ENCODE peak calls at places on chromosomes 5 and 9, in seven cellular contexts. One of them, this sample, is unnamed.

GRCh38 chr9:100112677-100113336 is 13.8 kb downstream of the INVS start:
- DNase-seq in HCT116: no peak
- DNase-seq in GM12878: no peak
- DNase-seq in H1: no peak
- DNase-seq in K562: no peak
- DNase-seq in HepG2: no peak
- DNase-seq in SK-N-SH: no peak
- DNase-seq in this sample: no peak

GRCh38 chr5:31347558-31347905 is 154.0 kb downstream of the CDH6 start:
- DNase-seq in HCT116: no peak
- DNase-seq in GM12878: no peak
- DNase-seq in H1: no peak
- DNase-seq in K562: no peak
- DNase-seq in HepG2: no peak
- DNase-seq in SK-N-SH: no peak
- DNase-seq in this sample: no peak

GRCh38 chr5:137466888-137467287 is 32.2 kb downstream of the SPOCK1 start:
- DNase-seq in HCT116: no peak
- DNase-seq in GM12878: no peak
- DNase-seq in H1: no peak
- DNase-seq in K562: no peak
- DNase-seq in HepG2: no peak
- DNase-seq in SK-N-SH: no peak
- DNase-seq in this sample: no peak

GRCh38 chr5:135050244-135050767 is 16.3 kb upstream of the PITX1 start:
- DNase-seq in HCT116: no peak
- DNase-seq in GM12878: no peak
- DNase-seq in H1: no peak
- DNase-seq in K562: no peak
- DNase-seq in HepG2: no peak
- DNase-seq in SK-N-SH: peak
- DNase-seq in this sample: no peak

GRCh38 chr5:83608122-83608521 is 112.5 kb downstream of the HAPLN1 start:
- DNase-seq in HCT116: peak
- DNase-seq in GM12878: no peak
- DNase-seq in H1: peak
- DNase-seq in K562: peak
- DNase-seq in HepG2: peak
- DNase-seq in SK-N-SH: peak
- DNase-seq in this sample: peak

GRCh38 chr5:43034591-43034968 is 5.5 kb downstream of the ANXA2R start:
- DNase-seq in HCT116: no peak
- DNase-seq in GM12878: no peak
- DNase-seq in H1: no peak
- DNase-seq in K562: no peak
- DNase-seq in HepG2: no peak
- DNase-seq in SK-N-SH: no peak
- DNase-seq in this sample: peak

GRCh38 chr5:96235008-96235910 is 197.8 kb downstream of the PCSK1 start:
- DNase-seq in HCT116: no peak
- DNase-seq in GM12878: no peak
- DNase-seq in H1: no peak
- DNase-seq in K562: no peak
- DNase-seq in HepG2: no peak
- DNase-seq in SK-N-SH: no peak
- DNase-seq in this sample: no peak

GRCh38 chr9:27714388-27714787 is 141.1 kb upstream of the C9orf72 start:
- DNase-seq in HCT116: no peak
- DNase-seq in GM12878: no peak
- DNase-seq in H1: no peak
- DNase-seq in K562: no peak
- DNase-seq in HepG2: no peak
- DNase-seq in SK-N-SH: peak
- DNase-seq in this sample: no peak

GRCh38 chr5:199821-200645 is 8.7 kb downstream of the LRRC14B start:
- DNase-seq in HCT116: no peak
- DNase-seq in GM12878: no peak
- DNase-seq in H1: no peak
- DNase-seq in K562: no peak
- DNase-seq in HepG2: no peak
- DNase-seq in SK-N-SH: no peak
- DNase-seq in this sample: no peak

GRCh38 chr9:120971938-120972337 is 45.3 kb upstream of the TRAF1 start:
- DNase-seq in HCT116: no peak
- DNase-seq in GM12878: no peak
- DNase-seq in H1: no peak
- DNase-seq in K562: no peak
- DNase-seq in HepG2: no peak
- DNase-seq in SK-N-SH: no peak
- DNase-seq in this sample: no peak

GRCh38 chr9:106893088-106893487 is 30.1 kb downstream of the ZNF462 start:
- DNase-seq in HCT116: peak
- DNase-seq in GM12878: no peak
- DNase-seq in H1: no peak
- DNase-seq in K562: no peak
- DNase-seq in HepG2: no peak
- DNase-seq in SK-N-SH: no peak
- DNase-seq in this sample: peak

GRCh38 chr5:55997742-55998351 is 3.1 kb upstream of the IL6ST start:
- DNase-seq in HCT116: no peak
- DNase-seq in GM12878: no peak
- DNase-seq in H1: no peak
- DNase-seq in K562: peak
- DNase-seq in HepG2: no peak
- DNase-seq in SK-N-SH: no peak
- DNase-seq in this sample: peak

GRCh38 chr5:6475626-6476312 is 27.1 kb downstream of the UBE2QL1 start:
- DNase-seq in HCT116: no peak
- DNase-seq in GM12878: no peak
- DNase-seq in H1: peak
- DNase-seq in K562: peak
- DNase-seq in HepG2: no peak
- DNase-seq in SK-N-SH: no peak
- DNase-seq in this sample: no peak

GRCh38 chr5:179802207-179802883 is 4.3 kb downstream of the MGAT4B start:
- DNase-seq in HCT116: no peak
- DNase-seq in GM12878: no peak
- DNase-seq in H1: no peak
- DNase-seq in K562: no peak
- DNase-seq in HepG2: no peak
- DNase-seq in SK-N-SH: no peak
- DNase-seq in this sample: no peak

DNA sequence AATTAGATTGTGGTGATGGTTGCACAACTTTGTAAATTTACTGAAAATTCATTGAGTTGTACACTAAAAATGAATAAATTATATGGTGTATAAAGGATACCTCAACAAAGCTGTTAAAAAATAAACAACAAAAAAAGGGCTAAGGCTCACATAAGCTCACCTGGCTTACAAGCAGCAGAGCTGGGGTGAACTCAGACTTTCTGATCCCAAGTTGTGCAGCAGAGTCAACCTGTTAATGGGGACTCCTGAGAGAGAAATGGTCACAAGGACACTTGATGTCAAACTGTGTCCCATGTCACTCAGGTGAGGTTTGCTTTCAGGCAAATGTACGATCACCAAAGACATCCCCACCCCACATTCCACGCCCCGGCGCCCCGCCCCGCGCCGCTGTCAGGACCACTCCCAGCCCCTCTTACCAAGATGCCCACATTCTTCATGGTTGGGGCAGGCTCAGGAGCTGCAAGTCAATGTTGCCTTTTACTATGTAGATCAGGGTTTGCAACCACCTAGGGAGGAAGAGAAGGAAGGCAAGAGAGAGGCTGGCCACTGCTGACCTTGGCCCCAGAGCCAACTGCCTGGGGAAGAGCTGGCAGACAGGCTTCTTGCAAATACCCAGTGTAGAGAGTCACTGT is 22.4 kb upstream of the SLC36A1 start:
- DNase-seq in HCT116: no peak
- DNase-seq in GM12878: no peak
- DNase-seq in H1: peak
- DNase-seq in K562: no peak
- DNase-seq in HepG2: no peak
- DNase-seq in SK-N-SH: no peak
- DNase-seq in this sample: no peak
- H2AFZ ChIP-seq in HCT116: no peak
- H2AFZ ChIP-seq in GM12878: no peak
- H2AFZ ChIP-seq in H1: no peak
- H2AFZ ChIP-seq in K562: no peak
- H2AFZ ChIP-seq in HepG2: no peak
- H2AFZ ChIP-seq in SK-N-SH: no peak
- H2AFZ ChIP-seq in this sample: no peak

GRCh38 chr9:2726620-2727335 is 9.5 kb downstream of the KCNV2 start:
- DNase-seq in HCT116: peak
- DNase-seq in GM12878: no peak
- DNase-seq in H1: no peak
- DNase-seq in K562: no peak
- DNase-seq in HepG2: no peak
- DNase-seq in SK-N-SH: no peak
- DNase-seq in this sample: no peak
- H3K9ac ChIP-seq in HCT116: no peak
- H3K9ac ChIP-seq in GM12878: no peak
- H3K9ac ChIP-seq in H1: no peak
- H3K9ac ChIP-seq in K562: no peak
- H3K9ac ChIP-seq in HepG2: no peak
- H3K9ac ChIP-seq in SK-N-SH: no peak
- H3K9ac ChIP-seq in this sample: no peak

DNA sequence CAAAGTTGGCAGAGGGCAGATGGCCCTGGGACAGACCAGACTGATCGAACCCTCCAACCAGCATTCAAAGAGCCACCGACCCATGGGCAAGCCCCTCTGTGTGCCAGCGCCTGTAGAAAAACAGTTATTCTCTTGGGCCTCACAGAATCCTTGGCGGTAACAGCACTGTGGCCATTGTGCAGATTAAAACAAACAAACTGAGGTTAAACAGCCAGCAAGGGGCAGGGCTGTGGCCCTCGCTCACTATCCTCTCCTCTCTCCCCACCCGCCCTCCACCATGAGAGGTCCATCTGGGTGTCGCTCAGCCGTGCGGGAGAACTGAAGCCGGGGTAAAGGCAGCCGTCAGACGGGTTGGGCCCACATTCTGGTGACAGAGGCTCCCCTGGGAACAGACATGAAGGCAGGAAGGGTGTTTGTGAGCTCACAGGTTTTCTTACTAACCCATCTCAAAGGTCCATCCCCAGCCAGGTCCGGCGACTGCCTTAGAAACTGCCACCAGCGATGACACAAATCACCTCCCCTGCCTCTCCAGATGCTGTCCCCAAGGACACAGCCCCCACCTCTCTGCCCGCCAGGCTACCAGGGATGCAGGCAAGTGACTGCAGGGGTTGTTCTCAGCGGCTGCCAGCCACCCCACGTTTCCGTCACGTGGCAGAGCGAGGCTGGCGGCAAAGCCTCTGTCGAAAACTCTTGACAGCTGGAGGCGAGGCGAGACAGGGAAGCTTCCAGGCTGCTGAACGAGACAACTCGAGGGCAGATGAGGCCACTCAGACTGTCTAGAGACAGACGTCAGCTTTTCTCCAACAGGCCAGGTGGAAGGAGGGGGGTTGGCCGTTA is 75.8 kb upstream of the SARDH start:
- DNase-seq in HCT116: no peak
- DNase-seq in GM12878: no peak
- DNase-seq in H1: no peak
- DNase-seq in K562: no peak
- DNase-seq in HepG2: no peak
- DNase-seq in SK-N-SH: peak
- DNase-seq in this sample: no peak
- TF ChIP-seq POLR2AphosphoS5 in HCT116: no peak
- TF ChIP-seq POLR2AphosphoS5 in GM12878: no peak
- TF ChIP-seq POLR2AphosphoS5 in H1: no peak
- TF ChIP-seq POLR2AphosphoS5 in K562: no peak
- TF ChIP-seq POLR2AphosphoS5 in HepG2: no peak
- TF ChIP-seq POLR2AphosphoS5 in SK-N-SH: no peak
- TF ChIP-seq POLR2AphosphoS5 in this sample: no peak

DNA sequence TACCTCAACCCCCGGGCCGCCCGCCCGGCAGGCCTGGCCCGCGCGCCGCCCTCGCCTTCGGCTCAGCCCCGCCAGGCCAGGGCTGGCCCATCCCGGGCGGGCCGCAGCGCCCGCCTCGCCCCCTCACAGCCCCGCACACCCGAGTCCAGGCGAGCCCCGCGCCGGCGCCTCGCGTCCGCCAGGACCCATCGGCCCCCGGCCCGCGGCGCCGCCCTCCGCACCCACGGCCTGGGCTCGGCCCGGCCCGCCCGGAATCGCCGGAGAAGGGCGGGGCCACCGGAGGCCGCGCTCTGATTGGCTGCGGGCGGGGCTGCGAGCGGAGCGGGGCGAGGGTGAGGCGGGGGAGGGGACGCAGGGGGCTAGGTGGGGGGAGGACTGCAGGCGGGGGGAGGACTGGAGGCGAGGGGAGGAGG is 304 bp upstream of the UBTD2 start:
- DNase-seq in HCT116: no peak
- DNase-seq in GM12878: no peak
- DNase-seq in H1: no peak
- DNase-seq in K562: peak
- DNase-seq in HepG2: peak
- DNase-seq in SK-N-SH: peak
- DNase-seq in this sample: peak
- H2AFZ ChIP-seq in HCT116: peak
- H2AFZ ChIP-seq in GM12878: peak
- H2AFZ ChIP-seq in H1: peak
- H2AFZ ChIP-seq in K562: no peak
- H2AFZ ChIP-seq in HepG2: peak
- H2AFZ ChIP-seq in SK-N-SH: peak
- H2AFZ ChIP-seq in this sample: peak

GRCh38 chr5:3481175-3481574 is 114.5 kb upstream of the IRX1 start:
- DNase-seq in HCT116: no peak
- DNase-seq in GM12878: no peak
- DNase-seq in H1: no peak
- DNase-seq in K562: no peak
- DNase-seq in HepG2: no peak
- DNase-seq in SK-N-SH: no peak
- DNase-seq in this sample: no peak
- H3K9ac ChIP-seq in HCT116: no peak
- H3K9ac ChIP-seq in GM12878: no peak
- H3K9ac ChIP-seq in H1: no peak
- H3K9ac ChIP-seq in K562: no peak
- H3K9ac ChIP-seq in HepG2: no peak
- H3K9ac ChIP-seq in SK-N-SH: no peak
- H3K9ac ChIP-seq in this sample: no peak

GRCh38 chr5:181236471-181236870 is 7.2 kb downstream of the RACK1 start:
- DNase-seq in HCT116: no peak
- DNase-seq in GM12878: no peak
- DNase-seq in H1: no peak
- DNase-seq in K562: peak
- DNase-seq in HepG2: no peak
- DNase-seq in SK-N-SH: no peak
- DNase-seq in this sample: no peak
- TF ChIP-seq POLR2AphosphoS5 in HCT116: no peak
- TF ChIP-seq POLR2AphosphoS5 in GM12878: no peak
- TF ChIP-seq POLR2AphosphoS5 in H1: peak
- TF ChIP-seq POLR2AphosphoS5 in K562: peak
- TF ChIP-seq POLR2AphosphoS5 in HepG2: no peak
- TF ChIP-seq POLR2AphosphoS5 in SK-N-SH: no peak
- TF ChIP-seq POLR2AphosphoS5 in this sample: no peak

GRCh38 chr9:4386819-4387218 is 87.0 kb upstream of the GLIS3 start:
- DNase-seq in HCT116: no peak
- DNase-seq in GM12878: no peak
- DNase-seq in H1: no peak
- DNase-seq in K562: no peak
- DNase-seq in HepG2: no peak
- DNase-seq in SK-N-SH: no peak
- DNase-seq in this sample: no peak
- H2AFZ ChIP-seq in HCT116: no peak
- H2AFZ ChIP-seq in GM12878: no peak
- H2AFZ ChIP-seq in H1: no peak
- H2AFZ ChIP-seq in K562: no peak
- H2AFZ ChIP-seq in HepG2: no peak
- H2AFZ ChIP-seq in SK-N-SH: no peak
- H2AFZ ChIP-seq in this sample: no peak